ENCODE peak calls at places on chromosomes 16 and 17, in seven cellular contexts. T, C, Q, G, X, R and E are unnamed samples.

GRCh38 chr16:54446639-54447038 is 160.1 kb upstream of the IRX3 start:
- DNase-seq in T (no peak), C (no peak), Q (peak), G (no peak), X (no peak), R (no peak), E (no peak)

GRCh38 chr16:86214326-86215232 is 295.7 kb upstream of the FOXF1 start:
- DNase-seq in T (no peak), C (no peak), Q (no peak), G (no peak), X (no peak), R (no peak), E (no peak)

GRCh38 chr16:2449118-2449517 is 10.8 kb upstream of the TEDC2 start:
- DNase-seq in T (no peak), C (no peak), Q (no peak), G (no peak), X (no peak), R (no peak), E (no peak)

GRCh38 chr17:978110-979093 is 1.2 kb downstream of the NXN start:
- DNase-seq in T (peak), C (no peak), Q (peak), G (no peak), X (no peak), R (peak), E (no peak)

GRCh38 chr16:80080287-80080851 is 460.4 kb upstream of the DYNLRB2 start:
- DNase-seq in T (no peak), C (no peak), Q (no peak), G (no peak), X (no peak), R (no peak), E (no peak)

GRCh38 chr17:45307290-45308015 is 9.4 kb downstream of the MAP3K14 start:
- DNase-seq in T (no peak), C (no peak), Q (peak), G (no peak), X (no peak), R (no peak), E (peak)

GRCh38 chr17:82297280-82297803 is 20.1 kb downstream of the CD7 start:
- DNase-seq in T (no peak), C (no peak), Q (peak), G (no peak), X (peak), R (no peak), E (peak)

GRCh38 chr16:89395150-89396142 is 94.9 kb downstream of the ANKRD11 start:
- DNase-seq in T (peak), C (no peak), Q (peak), G (no peak), X (no peak), R (no peak), E (no peak)

GRCh38 chr17:31052187-31052889 is 42.4 kb upstream of the NF1 start:
- DNase-seq in T (no peak), C (peak), Q (peak), G (no peak), X (no peak), R (no peak), E (no peak)

GRCh38 chr16:10579965-10580918 is at the start of gene EMP2:
- DNase-seq in T (peak), C (peak), Q (peak), G (peak), X (no peak), R (peak), E (no peak)

GRCh38 chr17:77834170-77835115 is 124.1 kb upstream of the TNRC6C start:
- DNase-seq in T (peak), C (peak), Q (peak), G (no peak), X (peak), R (no peak), E (peak)

DNA sequence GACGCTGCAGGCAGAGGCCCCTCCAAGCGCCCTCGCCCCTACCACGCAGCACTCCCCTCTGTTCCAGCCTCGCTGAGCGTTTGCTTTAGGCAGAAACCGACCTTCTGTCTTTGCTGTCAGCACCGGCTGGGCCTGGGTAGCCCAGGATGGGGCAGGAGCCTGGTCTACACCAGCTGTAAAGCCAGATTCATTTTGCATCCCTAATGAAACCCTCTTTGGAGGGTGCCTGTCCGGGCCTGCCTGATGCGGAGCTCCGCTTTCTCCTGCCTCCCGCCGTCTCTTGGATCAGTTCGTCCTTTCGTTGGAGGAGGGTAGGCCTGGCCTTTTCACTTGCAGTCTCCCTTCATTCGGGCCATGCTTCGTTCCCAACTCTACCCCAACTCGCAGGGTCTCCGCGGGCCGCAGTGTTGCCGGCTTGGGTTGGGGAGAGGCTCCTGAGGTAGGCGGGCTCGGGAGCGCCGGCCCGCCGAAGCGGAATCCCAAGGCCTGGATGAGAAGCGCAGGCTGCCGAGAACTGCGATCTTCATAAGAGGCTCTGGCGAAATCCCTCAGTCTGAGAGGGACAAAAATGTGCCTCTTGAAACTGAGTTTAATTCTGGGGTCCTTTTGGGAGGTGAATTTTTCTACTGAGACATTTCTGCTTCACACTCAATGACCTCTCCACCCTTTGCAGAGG is 4.9 kb upstream of the HOXB8 start:
- DNase-seq in T (peak), C (peak), Q (peak), G (peak), X (no peak), R (no peak), E (no peak)
- H3K4me2 ChIP-seq in T (no peak), C (no peak), Q (no peak), G (peak), X (no peak), R (no peak), E (no peak)

GRCh38 chr17:50949128-50950001 is 83.2 kb upstream of the TOB1 start:
- DNase-seq in T (no peak), C (no peak), Q (no peak), G (no peak), X (no peak), R (no peak), E (no peak)
- H2AFZ ChIP-seq in T (peak), C (no peak), Q (peak), G (peak), X (no peak), R (peak), E (no peak)

DNA sequence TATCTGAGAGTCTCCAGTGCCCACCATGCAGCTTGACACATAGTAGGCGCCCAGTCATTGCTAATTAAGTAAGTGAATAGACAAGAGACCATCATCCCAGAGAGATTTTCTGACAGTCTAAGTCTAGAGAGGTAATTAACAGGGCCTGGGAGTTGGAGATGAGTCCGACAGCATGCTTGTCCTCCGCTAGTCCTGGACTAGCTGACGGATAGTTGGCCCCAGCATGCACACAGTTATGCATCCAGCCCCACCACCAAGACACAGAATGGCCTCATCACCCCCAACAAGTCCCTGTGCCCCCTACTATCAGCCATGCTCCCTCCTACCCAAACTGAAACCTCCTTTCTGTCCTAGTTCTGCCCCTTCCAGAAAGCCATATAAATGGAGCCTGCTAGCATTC is 10.0 kb downstream of the GRB7 start:
- DNase-seq in T (no peak), C (no peak), Q (no peak), G (no peak), X (no peak), R (no peak), E (no peak)
- H3K4me2 ChIP-seq in T (no peak), C (no peak), Q (no peak), G (no peak), X (no peak), R (peak), E (no peak)

GRCh38 chr16:87705780-87706277 is 60.0 kb downstream of the KLHDC4 start:
- DNase-seq in T (peak), C (no peak), Q (no peak), G (no peak), X (no peak), R (no peak), E (no peak)
- H2AFZ ChIP-seq in T (no peak), C (no peak), Q (no peak), G (no peak), X (no peak), R (no peak), E (no peak)

DNA sequence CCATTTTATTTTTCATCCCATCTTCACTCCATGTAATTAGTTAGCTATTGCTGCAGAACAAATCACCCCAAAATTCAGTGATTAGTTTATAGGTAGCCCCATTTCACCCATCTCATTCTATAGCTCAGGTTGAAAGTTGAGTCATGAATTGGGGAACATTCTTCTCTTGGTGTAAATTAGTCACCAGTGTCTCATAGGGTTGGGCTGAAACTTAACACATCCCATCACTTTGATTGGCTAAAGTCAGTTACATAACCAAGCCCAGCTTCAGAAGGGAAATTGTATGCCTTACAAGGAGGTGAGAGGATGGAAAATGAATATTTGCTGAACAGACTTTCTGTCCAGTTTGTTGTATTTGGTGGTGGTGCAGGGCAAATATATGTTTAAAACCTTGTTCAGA is 477.5 kb downstream of the WWOX start:
- DNase-seq in T (no peak), C (no peak), Q (no peak), G (no peak), X (no peak), R (no peak), E (no peak)
- H3K4me2 ChIP-seq in T (no peak), C (no peak), Q (no peak), G (no peak), X (no peak), R (no peak), E (no peak)

DNA sequence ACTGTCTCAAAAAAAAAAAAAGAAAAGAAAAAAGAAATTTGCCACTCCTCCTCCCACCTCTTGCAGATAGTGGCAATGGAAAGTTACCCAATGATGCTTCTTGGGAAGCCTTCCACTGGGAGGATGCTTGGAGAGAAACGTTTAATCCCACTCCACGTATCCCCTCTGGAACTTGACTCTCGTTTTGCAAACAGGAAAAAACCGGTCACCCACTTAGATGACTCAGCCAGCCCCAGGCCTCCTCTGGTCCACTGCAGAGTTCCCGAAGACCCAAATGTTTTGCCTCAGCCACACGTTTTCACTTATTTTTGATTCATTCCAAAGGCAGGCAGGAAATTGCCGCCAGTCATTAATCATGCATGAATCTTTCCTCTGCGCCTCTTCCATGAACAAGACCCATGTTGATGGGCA is 9.3 kb upstream of the TNFRSF17 start:
- DNase-seq in T (no peak), C (no peak), Q (peak), G (no peak), X (no peak), R (no peak), E (no peak)
- H2AFZ ChIP-seq in T (no peak), C (no peak), Q (no peak), G (peak), X (no peak), R (no peak), E (no peak)

GRCh38 chr16:57763290-57764005 is 27.9 kb downstream of the KATNB1 start:
- DNase-seq in T (no peak), C (no peak), Q (no peak), G (no peak), X (no peak), R (no peak), E (no peak)

GRCh38 chr16:57764006-57764340 is 28.4 kb downstream of the KATNB1 start:
- DNase-seq in T (no peak), C (no peak), Q (no peak), G (no peak), X (no peak), R (no peak), E (no peak)

GRCh38 chr16:57765160-57765728 is 29.7 kb downstream of the KATNB1 start:
- DNase-seq in T (no peak), C (no peak), Q (no peak), G (no peak), X (no peak), R (no peak), E (no peak)

GRCh38 chr16:57762365-57763289 is 27.1 kb downstream of the KATNB1 start:
- DNase-seq in T (no peak), C (no peak), Q (no peak), G (no peak), X (no peak), R (no peak), E (no peak)

DNA sequence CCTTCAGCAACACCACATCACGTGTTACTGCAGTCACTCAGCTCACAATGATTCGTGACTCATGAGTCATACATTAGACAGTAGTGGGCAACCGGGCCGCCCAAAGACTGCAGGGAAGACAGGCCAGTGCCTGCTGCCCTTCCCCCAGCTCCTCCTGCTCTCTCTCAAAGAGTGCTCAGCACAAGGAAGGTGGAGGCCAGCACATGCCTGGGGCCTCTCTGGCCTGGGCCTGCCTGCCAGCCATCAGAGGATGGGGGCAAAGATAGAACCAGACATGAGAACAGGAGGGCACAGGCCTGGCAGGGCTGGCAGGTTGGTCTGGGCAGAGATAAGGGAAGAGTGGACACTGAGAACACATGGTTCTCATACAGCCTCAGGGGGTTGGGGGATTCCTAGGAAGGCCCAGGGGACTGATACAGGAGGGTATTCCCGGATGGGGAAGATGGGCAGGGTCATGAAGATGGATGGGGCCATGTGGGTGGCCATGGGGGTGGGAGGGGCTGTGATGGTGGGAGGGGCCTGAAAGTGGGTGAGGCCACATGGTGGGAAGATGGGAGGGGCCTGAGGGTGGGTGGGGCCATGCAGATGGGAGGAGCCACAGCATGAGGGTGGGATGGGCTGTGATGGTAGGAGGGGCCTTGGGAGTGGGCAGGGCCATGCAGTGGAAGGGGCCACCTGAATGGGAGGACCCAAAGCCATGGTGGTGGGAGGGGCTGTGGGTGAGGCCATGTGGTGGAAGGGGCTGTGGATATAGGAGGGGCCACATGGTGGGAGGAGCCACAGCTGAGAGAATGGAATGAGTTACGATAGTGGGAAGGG is 29.0 kb downstream of the KATNB1 start:
- DNase-seq in T (peak), C (peak), Q (peak), G (peak), X (peak), R (no peak), E (peak)
- H3K4me2 ChIP-seq in T (no peak), C (no peak), Q (no peak), G (no peak), X (no peak), R (no peak), E (no peak)

DNA sequence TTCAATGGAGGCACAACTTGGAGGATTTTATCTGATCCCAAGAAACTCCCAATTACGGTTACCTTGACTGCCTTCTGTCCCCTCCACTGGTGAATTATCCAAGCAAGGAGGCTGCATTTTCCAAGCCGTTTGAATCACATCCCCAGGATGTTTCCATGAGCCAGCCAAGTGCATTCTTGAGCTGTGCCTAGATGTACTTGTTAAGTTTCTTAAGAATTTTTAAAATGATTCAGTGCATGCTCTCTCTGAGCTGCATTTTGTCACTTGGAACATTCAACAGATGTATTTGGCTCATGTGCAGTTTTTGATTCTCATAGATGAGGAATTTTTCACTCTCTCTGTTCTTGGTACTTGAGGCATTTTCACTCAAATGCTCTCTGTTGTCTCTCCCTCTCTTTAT is 202.6 kb upstream of the MYOCD start:
- DNase-seq in T (no peak), C (no peak), Q (peak), G (no peak), X (no peak), R (no peak), E (no peak)
- H2AFZ ChIP-seq in T (no peak), C (no peak), Q (no peak), G (no peak), X (no peak), R (no peak), E (no peak)

GRCh38 chr16:67846320-67847063 is at the start of gene NUTF2:
- DNase-seq in T (peak), C (peak), Q (peak), G (peak), X (peak), R (peak), E (peak)
- H3K4me2 ChIP-seq in T (peak), C (peak), Q (peak), G (peak), X (peak), R (peak), E (peak)

GRCh38 chr17:43952351-43952723 is 1.4 kb downstream of the PYY start:
- DNase-seq in T (peak), C (peak), Q (peak), G (peak), X (no peak), R (no peak), E (no peak)

GRCh38 chr17:43956222-43956621 is 2.5 kb upstream of the PYY start:
- DNase-seq in T (no peak), C (no peak), Q (no peak), G (no peak), X (no peak), R (no peak), E (no peak)

GRCh38 chr17:43952724-43953666 is 745 bp downstream of the PYY start:
- DNase-seq in T (peak), C (peak), Q (no peak), G (peak), X (no peak), R (peak), E (no peak)

GRCh38 chr17:43951750-43952149 is 2.0 kb downstream of the PYY start:
- DNase-seq in T (no peak), C (no peak), Q (no peak), G (no peak), X (no peak), R (no peak), E (no peak)

DNA sequence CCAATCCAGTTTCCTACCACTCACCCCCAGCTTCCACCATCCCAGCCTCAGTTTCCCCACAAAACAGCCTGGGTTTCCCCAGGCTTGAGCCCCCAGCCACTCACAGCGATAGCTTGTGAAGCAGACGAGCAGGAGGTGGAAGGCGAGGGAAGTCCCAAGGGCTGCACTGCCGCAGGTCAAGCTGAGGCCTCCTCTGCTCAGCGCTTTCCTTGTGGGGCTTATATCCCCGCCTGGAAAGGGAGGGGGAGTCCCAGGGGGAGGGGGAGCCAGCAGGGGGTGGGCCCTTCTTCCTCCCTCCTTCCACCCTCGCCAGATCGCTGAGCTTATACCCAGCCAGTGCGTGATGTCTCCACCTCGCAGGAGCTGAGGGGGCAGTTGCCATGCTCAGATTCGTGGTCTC is at the start of gene PYY:
- DNase-seq in T (peak), C (peak), Q (no peak), G (peak), X (no peak), R (no peak), E (no peak)
- H2AFZ ChIP-seq in T (peak), C (no peak), Q (no peak), G (peak), X (no peak), R (peak), E (no peak)